ENCODE peak calls at places on chromosome 10, in four cellular contexts. H is GM19239, F is T-cell, O is HL-60. S is an unnamed sample.

GRCh38 chr10:88415533-88416130 is 167.5 kb downstream of the RNLS start:
- DNase-seq in H (no peak), F (no peak), O (no peak), S (no peak)

GRCh38 chr10:86044029-86044428 is 322.6 kb downstream of the GRID1 start:
- DNase-seq in H (no peak), F (no peak), O (no peak), S (no peak)

GRCh38 chr10:4241724-4242345 is 456.8 kb upstream of the KLF6 start:
- DNase-seq in H (no peak), F (no peak), O (no peak), S (no peak)

GRCh38 chr10:75019360-75019759 is 92.1 kb upstream of the SAMD8 start:
- DNase-seq in H (no peak), F (no peak), O (no peak), S (no peak)

GRCh38 chr10:33612551-33612950 is 278.1 kb upstream of the NRP1 start:
- DNase-seq in H (no peak), F (no peak), O (peak), S (no peak)

GRCh38 chr10:133047526-133047925 is 40.2 kb upstream of the ADGRA1 start:
- DNase-seq in H (no peak), F (no peak), O (no peak), S (no peak)

GRCh38 chr10:118002581-118002980 is 44.2 kb downstream of the RAB11FIP2 start:
- DNase-seq in H (no peak), F (no peak), O (peak), S (no peak)

GRCh38 chr10:95236068-95236903 is 42.2 kb downstream of the ACSM6 start:
- DNase-seq in H (peak), F (no peak), O (no peak), S (no peak)

GRCh38 chr10:103470755-103471653 is 8.0 kb downstream of the CALHM3 start:
- DNase-seq in H (peak), F (peak), O (peak), S (peak)

GRCh38 chr10:5584895-5585516 is 60.2 kb downstream of the CALML3 start:
- DNase-seq in H (no peak), F (no peak), O (no peak), S (no peak)

GRCh38 chr10:71093531-71093930 is 118.8 kb upstream of the UNC5B start:
- DNase-seq in H (no peak), F (no peak), O (no peak), S (no peak)

GRCh38 chr10:89086801-89087513 is 96.4 kb downstream of the FAS start:
- DNase-seq in H (no peak), F (no peak), O (peak), S (no peak)

GRCh38 chr10:132054564-132054963 is 11.2 kb upstream of the JAKMIP3 start:
- DNase-seq in H (no peak), F (no peak), O (no peak), S (no peak)

GRCh38 chr10:113078282-113078907 is 128.3 kb downstream of the TCF7L2 start:
- DNase-seq in H (no peak), F (no peak), O (no peak), S (no peak)

GRCh38 chr10:118585234-118585633 is 10.2 kb downstream of the PRLHR start:
- DNase-seq in H (no peak), F (no peak), O (no peak), S (no peak)

GRCh38 chr10:28985137-28985885 is 303.6 kb upstream of the LYZL1 start:
- DNase-seq in H (no peak), F (no peak), O (no peak), S (no peak)

GRCh38 chr10:59303018-59303417 is 59.3 kb downstream of the FAM13C start:
- DNase-seq in H (no peak), F (no peak), O (no peak), S (no peak)

S was measured in CD8-positive, alpha-beta T cell.